ENCODE peak calls at places on chromosomes 7 and 10, in eight cellular contexts. R, H, D, Z, N, Y, K and W are unnamed samples.

GRCh38 chr7:117087639-117088396 is 134.5 kb downstream of the ST7 start:
- DNase-seq in R (no peak), H (no peak), D (peak), Z (no peak), N (peak), Y (no peak), K (no peak), W (no peak)

GRCh38 chr10:29533696-29534285 is 101.0 kb downstream of the SVIL start:
- DNase-seq in R (peak), H (no peak), D (peak), Z (no peak), N (no peak), Y (no peak), K (no peak), W (no peak)

GRCh38 chr10:44385726-44386438 is 985 bp upstream of the CXCL12 start:
- DNase-seq in R (no peak), H (no peak), D (no peak), Z (no peak), N (no peak), Y (no peak), K (no peak), W (no peak)

GRCh38 chr7:156668130-156668741 is 27.7 kb downstream of the RNF32 start:
- DNase-seq in R (no peak), H (no peak), D (no peak), Z (no peak), N (peak), Y (no peak), K (no peak), W (no peak)

GRCh38 chr7:35596061-35596460 is 98.9 kb downstream of the HERPUD2 start:
- DNase-seq in R (peak), H (no peak), D (no peak), Z (no peak), N (peak), Y (no peak), K (no peak), W (no peak)

GRCh38 chr7:74483402-74484336 is 30.0 kb downstream of the GTF2IRD1 start:
- DNase-seq in R (peak), H (no peak), D (no peak), Z (no peak), N (no peak), Y (no peak), K (no peak), W (no peak)

GRCh38 chr10:101029520-101030309 is 1.2 kb downstream of the PDZD7 start:
- DNase-seq in R (no peak), H (no peak), D (peak), Z (no peak), N (no peak), Y (peak), K (no peak), W (no peak)

GRCh38 chr10:124006526-124006925 is 86.9 kb downstream of the CHST15 start:
- DNase-seq in R (no peak), H (no peak), D (no peak), Z (peak), N (no peak), Y (no peak), K (no peak), W (no peak)

GRCh38 chr7:34727464-34727995 is 69.5 kb downstream of the NPSR1 start:
- DNase-seq in R (no peak), H (no peak), D (no peak), Z (no peak), N (no peak), Y (no peak), K (no peak), W (no peak)

GRCh38 chr10:21068025-21068656 is 171.0 kb upstream of the NEBL start:
- DNase-seq in R (no peak), H (no peak), D (no peak), Z (no peak), N (no peak), Y (no peak), K (no peak), W (no peak)

GRCh38 chr10:25068152-25069058 is 52.0 kb downstream of the THNSL1 start:
- DNase-seq in R (peak), H (no peak), D (peak), Z (no peak), N (peak), Y (no peak), K (no peak), W (peak)

GRCh38 chr10:93471110-93471651 is 11.0 kb downstream of the MYOF start:
- DNase-seq in R (peak), H (no peak), D (no peak), Z (no peak), N (peak), Y (no peak), K (no peak), W (no peak)